ENCODE peak calls at places on chromosomes 6 and 20, in seven cellular contexts. C is uterus, I is IMR-90, H is left ventricle myocardium inferior, P is mammary epithelial cell, D is pancreas, Y is sigmoid colon. E is an unnamed sample.

GRCh38 chr6:107819976-107820551 is 4.0 kb downstream of the SCML4 start:
- DNase-seq in I (peak; percentile 1), D (no peak), P (peak; percentile 70), C (no peak), Y (no peak), H (no peak), E (no peak)

GRCh38 chr6:10042280-10042679 is 372.6 kb downstream of the TFAP2A start:
- DNase-seq in Y (no peak), P (no peak), D (no peak), C (no peak), H (no peak), I (no peak), E (no peak)

GRCh38 chr6:112877134-112878100 is 530.3 kb downstream of the RFPL4B start:
- DNase-seq in I (peak; percentile 93), Y (no peak), D (no peak), P (peak; percentile 37), C (no peak), H (no peak), E (no peak)

GRCh38 chr6:25173951-25174474 is 105.2 kb upstream of the CARMIL1 start:
- DNase-seq in C (no peak), Y (no peak), I (peak; percentile 99), P (peak; percentile 92), D (no peak), H (no peak), E (no peak)

GRCh38 chr6:5333653-5334052 is 72.3 kb downstream of the FARS2 start:
- DNase-seq in C (no peak), I (peak; percentile 60), D (no peak), H (no peak), Y (no peak), P (peak; percentile 9), E (no peak)

GRCh38 chr6:8499540-8499939 is 64.2 kb upstream of the SLC35B3 start:
- DNase-seq in D (no peak), P (peak; percentile 5), C (no peak), I (no peak), H (no peak), Y (no peak), E (no peak)

GRCh38 chr20:11103866-11104265 is 430.1 kb upstream of the JAG1 start:
- DNase-seq in I (peak; percentile 59), D (no peak), P (peak; percentile 22), H (no peak), C (no peak), Y (no peak), E (no peak)

GRCh38 chr6:90413867-90414266 is 117.2 kb upstream of the BACH2 start:
- DNase-seq in C (no peak), I (peak; percentile 12), P (no peak), H (no peak), Y (no peak), D (no peak), E (no peak)

GRCh38 chr20:47857994-47858557 is 72.8 kb upstream of the SULF2 start:
- DNase-seq in D (no peak), Y (peak; percentile 85), C (peak; percentile 78), H (no peak), I (no peak), P (peak; percentile 57), E (peak; percentile 29)

GRCh38 chr20:57826731-57827287 is 117.0 kb upstream of the PMEPA1 start:
- DNase-seq in I (no peak), P (no peak), D (no peak), Y (no peak), C (no peak), H (no peak), E (no peak)

GRCh38 chr6:133888931-133889556 is at the start of gene TCF21:
- DNase-seq in P (no peak), H (peak; percentile 46), D (no peak), I (peak; percentile 85), Y (peak; percentile 88), C (peak; percentile 75), E (no peak)

GRCh38 chr6:78701407-78701806 is 165.9 kb upstream of the IRAK1BP1 start:
- DNase-seq in C (no peak), P (peak; percentile 80), H (no peak), D (no peak), Y (no peak), I (peak; percentile 70), E (no peak)

GRCh38 chr20:35773154-35773751 is 1.4 kb downstream of the PHF20 start:
- DNase-seq in I (peak; percentile 24), P (no peak), C (no peak), Y (peak; percentile 66), H (no peak), D (no peak), E (peak; percentile 26)

GRCh38 chr6:137970368-137970767 is 103.3 kb downstream of the TNFAIP3 start:
- DNase-seq in I (no peak), P (no peak), D (no peak), Y (no peak), C (no peak), H (no peak), E (no peak)

GRCh38 chr20:35394271-35394670 is 17.5 kb downstream of the UQCC1 start:
- DNase-seq in I (no peak), Y (no peak), D (no peak), H (no peak), C (no peak), P (no peak), E (no peak)

GRCh38 chr6:26243742-26244141 is 121.3 kb upstream of the BTN3A2 start:
- DNase-seq in I (no peak), Y (no peak), H (no peak), C (no peak), D (no peak), P (no peak), E (no peak)

GRCh38 chr6:16402501-16402900 is 164.1 kb downstream of the GMPR start:
- DNase-seq in C (peak; percentile 78), P (no peak), H (no peak), Y (no peak), D (no peak), I (no peak), E (no peak)

GRCh38 chr6:16404456-16404855 is 166.1 kb downstream of the GMPR start:
- DNase-seq in Y (no peak), H (no peak), P (no peak), D (no peak), I (no peak), C (no peak), E (no peak)

GRCh38 chr6:16405349-16405865 is 167.0 kb downstream of the GMPR start:
- DNase-seq in Y (no peak), H (no peak), C (peak; percentile 65), I (no peak), P (no peak), D (no peak), E (no peak)

GRCh38 chr6:16401868-16402267 is 163.5 kb downstream of the GMPR start:
- DNase-seq in I (no peak), C (no peak), H (no peak), P (no peak), D (no peak), Y (no peak), E (no peak)

DNA sequence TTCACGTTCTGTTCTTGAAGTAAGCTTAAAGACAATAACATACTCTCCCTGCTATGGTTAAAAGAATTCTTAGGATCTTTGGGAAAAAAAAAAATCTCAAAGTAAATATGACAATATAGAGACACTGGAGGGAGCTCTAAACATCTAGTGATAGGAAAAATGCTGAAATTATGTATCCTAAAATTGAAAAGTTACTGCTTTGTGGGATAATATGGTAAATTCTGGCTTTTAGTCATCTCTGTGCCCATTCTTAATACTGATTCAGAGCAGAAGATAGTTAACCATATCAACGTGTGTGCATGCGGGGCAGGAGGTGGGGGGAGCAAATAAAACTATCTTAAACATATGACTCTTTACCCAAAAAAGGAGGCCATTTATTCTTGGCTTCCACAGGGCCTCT is 165.4 kb downstream of the GMPR start:
- DNase-seq in P (no peak), C (no peak), I (peak; percentile 27), H (no peak), Y (no peak), D (no peak), E (no peak)
- TF ChIP-seq CTCF in P (peak; percentile 30), C (no peak), I (peak; percentile 53), H (no peak), Y (no peak), D (no peak), E (no peak)

DNA sequence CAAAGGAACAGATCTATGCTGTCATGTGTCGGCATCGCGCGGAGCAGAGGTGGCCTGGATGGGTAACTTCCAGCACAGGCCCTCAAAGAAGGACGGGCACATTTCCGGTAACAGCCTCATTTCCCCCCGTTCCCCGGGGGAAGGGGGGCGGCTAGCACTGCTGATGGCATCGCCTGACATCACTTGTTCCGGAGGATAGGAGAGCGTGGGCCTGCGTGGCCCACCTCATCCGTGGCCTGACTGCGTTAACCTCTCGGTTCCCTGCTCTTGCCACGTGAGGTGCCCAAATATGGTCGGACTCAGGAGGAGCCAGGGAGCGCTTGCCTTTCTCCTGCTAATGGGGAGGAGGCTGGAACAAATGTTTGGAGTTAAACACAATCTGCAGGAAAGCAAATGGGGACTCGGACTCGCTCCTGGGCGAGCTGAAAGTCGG is at the start of gene AKAP12:
- DNase-seq in P (no peak), C (peak; percentile 68), H (peak; percentile 29), I (peak; percentile 45), Y (peak; percentile 89), D (no peak), E (peak; percentile 86)
- H3K4me3 ChIP-seq in P (peak within 1 kb of the TSS; percentile 60), C (peak within 1 kb of the TSS; percentile 76), H (peak within 1 kb of the TSS; percentile 75), I (peak within 1 kb of the TSS; percentile 69), Y (peak within 1 kb of the TSS; percentile 71), D (peak within 1 kb of the TSS; percentile 39), E (peak within 1 kb of the TSS; percentile 95)

GRCh38 chr20:5187122-5187521 is 60.3 kb downstream of the CDS2 start:
- DNase-seq in Y (no peak), D (no peak), P (no peak), H (no peak), C (no peak), I (no peak), E (no peak)
- H3K36me3 ChIP-seq in Y (peaks cover 9% of the 10 kb centered on the region), D (no peaks in the 10 kb centered on the region), P (peaks cover 4% of the 10 kb centered on the region), H (peaks cover 96% of the 10 kb centered on the region), C (no peaks in the 10 kb centered on the region), I (peaks cover 41% of the 10 kb centered on the region), E (peaks cover 84% of the 10 kb centered on the region)

GRCh38 chr6:155543141-155543870 is 87.7 kb upstream of the NOX3 start:
- DNase-seq in C (no peak), I (no peak), P (no peak), H (no peak), Y (no peak), D (no peak), E (no peak)

GRCh38 chr6:155549028-155549798 is 93.6 kb upstream of the NOX3 start:
- DNase-seq in C (no peak), D (no peak), Y (no peak), P (no peak), I (no peak), H (no peak), E (no peak)

GRCh38 chr6:155549928-155550327 is 94.3 kb upstream of the NOX3 start:
- DNase-seq in I (no peak), D (no peak), P (no peak), Y (no peak), C (no peak), H (no peak), E (no peak)

GRCh38 chr6:155541976-155542375 is 86.3 kb upstream of the NOX3 start:
- DNase-seq in I (no peak), C (no peak), Y (no peak), P (no peak), D (no peak), H (no peak), E (no peak)

GRCh38 chr6:155544677-155545076 is 89.0 kb upstream of the NOX3 start:
- DNase-seq in D (no peak), Y (no peak), C (no peak), H (no peak), I (no peak), P (no peak), E (no peak)
- TF ChIP-seq CTCF in D (no peak), Y (no peak), C (no peak), H (no peak), I (no peak), P (no peak), E (no peak)

E was measured in tibial artery.